ENCODE peak calls at places on chromosome 1, in six cellular contexts. One of them, this sample, is unnamed.

GRCh38 chr1:181469829-181470228 is 13.5 kb upstream of the CACNA1E start:
- DNase-seq in neuronal stem cell: no peak
- DNase-seq in H9: no peak
- DNase-seq in H1: no peak
- DNase-seq in mesenchymal stem cell: peak; percentile 10
- DNase-seq in IMR-90: peak; percentile 77
- DNase-seq in this sample: peak; percentile 73

GRCh38 chr1:98940680-98941079 is 64.0 kb downstream of the PLPPR5 start:
- DNase-seq in H1: no peak
- DNase-seq in IMR-90: peak; percentile 81
- DNase-seq in H9: no peak
- DNase-seq in neuronal stem cell: no peak
- DNase-seq in mesenchymal stem cell: no peak
- DNase-seq in this sample: no peak

GRCh38 chr1:247681288-247681897 is 1.9 kb upstream of the OR13G1 start:
- DNase-seq in neuronal stem cell: peak; percentile 63
- DNase-seq in IMR-90: peak; percentile 27
- DNase-seq in H1: peak; percentile 3
- DNase-seq in mesenchymal stem cell: peak; percentile 23
- DNase-seq in H9: peak; percentile 63
- DNase-seq in this sample: peak; percentile 11

GRCh38 chr1:245079021-245079609 is 75.7 kb upstream of the KIF26B start:
- DNase-seq in neuronal stem cell: no peak
- DNase-seq in H1: no peak
- DNase-seq in H9: no peak
- DNase-seq in IMR-90: peak; percentile 77
- DNase-seq in mesenchymal stem cell: peak; percentile 73
- DNase-seq in this sample: peak; percentile 82

GRCh38 chr1:80375662-80376061 is 1369.1 kb upstream of the ADGRL4 start:
- DNase-seq in H1: no peak
- DNase-seq in H9: no peak
- DNase-seq in neuronal stem cell: no peak
- DNase-seq in mesenchymal stem cell: peak; percentile 62
- DNase-seq in IMR-90: peak; percentile 89
- DNase-seq in this sample: peak; percentile 19

GRCh38 chr1:93080424-93080823 is 1.3 kb downstream of the MTF2 start:
- DNase-seq in neuronal stem cell: no peak
- DNase-seq in H9: no peak
- DNase-seq in IMR-90: peak; percentile 83
- DNase-seq in H1: no peak
- DNase-seq in mesenchymal stem cell: peak; percentile 76
- DNase-seq in this sample: peak; percentile 55

GRCh38 chr1:151968058-151968457 is 25.6 kb downstream of the S100A10 start:
- DNase-seq in mesenchymal stem cell: peak; percentile 57
- DNase-seq in neuronal stem cell: peak; percentile 23
- DNase-seq in IMR-90: peak; percentile 41
- DNase-seq in H9: peak; percentile 57
- DNase-seq in H1: no peak
- DNase-seq in this sample: peak; percentile 77

GRCh38 chr1:93525431-93525830 is 77.5 kb downstream of the FNBP1L start:
- DNase-seq in neuronal stem cell: no peak
- DNase-seq in H9: no peak
- DNase-seq in H1: no peak
- DNase-seq in IMR-90: no peak
- DNase-seq in mesenchymal stem cell: no peak
- DNase-seq in this sample: no peak

GRCh38 chr1:63261736-63262142 is 60.6 kb upstream of the FOXD3 start:
- DNase-seq in H9: no peak
- DNase-seq in H1: no peak
- DNase-seq in mesenchymal stem cell: no peak
- DNase-seq in neuronal stem cell: no peak
- DNase-seq in IMR-90: no peak
- DNase-seq in this sample: no peak

GRCh38 chr1:160954158-160955104 is at the start of gene ITLN2:
- DNase-seq in neuronal stem cell: peak; percentile 48
- DNase-seq in H9: peak; percentile 86
- DNase-seq in H1: no peak
- DNase-seq in IMR-90: peak; percentile 14
- DNase-seq in mesenchymal stem cell: peak; percentile 49
- DNase-seq in this sample: peak; percentile 61

DNA sequence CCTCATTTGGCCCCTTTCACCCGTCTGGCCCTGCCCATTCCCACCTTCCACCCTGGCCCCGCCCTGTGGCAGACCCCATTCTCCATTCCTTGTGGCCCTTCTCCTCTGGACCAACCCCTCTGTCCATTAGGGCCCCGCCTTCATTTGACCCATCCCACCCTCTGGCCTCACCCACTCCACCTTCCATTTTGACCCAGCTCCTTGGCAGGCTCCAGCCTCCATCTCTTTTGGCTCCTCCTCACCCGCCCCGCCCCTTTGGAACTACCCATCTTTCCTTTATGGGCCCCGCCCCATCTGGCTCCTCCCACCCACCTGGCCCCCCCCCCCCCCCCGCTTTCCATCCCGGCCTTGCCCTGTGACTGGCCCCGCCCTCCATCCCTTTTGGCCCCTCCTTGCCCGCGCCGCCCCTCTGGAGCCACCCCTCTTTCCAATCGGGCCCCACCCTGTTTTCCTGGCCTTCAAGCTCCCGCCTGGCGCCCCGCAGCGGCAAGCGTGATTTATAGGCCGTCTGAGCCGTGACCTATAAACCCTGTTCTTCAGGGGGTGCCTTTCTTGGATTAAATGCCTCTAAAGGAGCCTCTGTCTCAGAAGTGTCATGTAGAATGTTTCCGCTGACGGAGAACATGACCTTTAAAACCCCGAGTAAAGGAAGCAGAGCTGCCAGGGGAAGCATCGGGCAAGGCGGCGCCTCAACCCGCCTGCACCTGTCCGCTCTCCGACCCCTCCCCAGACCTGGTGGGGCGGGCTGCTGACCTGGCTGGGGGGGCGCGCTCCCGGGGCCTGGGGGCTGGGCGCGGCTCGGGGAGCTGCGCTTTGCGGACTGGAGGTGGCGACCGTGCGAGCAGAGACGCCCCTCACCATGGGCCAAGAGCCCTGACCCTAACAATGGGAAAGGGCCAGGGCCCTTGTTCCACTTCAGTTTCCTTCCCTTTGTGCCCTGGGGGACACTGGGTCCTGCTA is 178.0 kb downstream of the CAMTA1 start:
- DNase-seq in neuronal stem cell: peak; percentile 97
- DNase-seq in mesenchymal stem cell: peak; percentile 81
- DNase-seq in IMR-90: no peak
- DNase-seq in H1: peak; percentile 99
- DNase-seq in H9: peak; percentile 99
- DNase-seq in this sample: no peak
- H3K18ac ChIP-seq in neuronal stem cell: peak overlapping the region; percentile 9
- H3K18ac ChIP-seq in mesenchymal stem cell: no peak overlapping the region
- H3K18ac ChIP-seq in IMR-90: no peak overlapping the region
- H3K18ac ChIP-seq in H1: peak overlapping the region; percentile 48
- H3K18ac ChIP-seq in H9: no peak overlapping the region
- H3K18ac ChIP-seq in this sample: no peak overlapping the region

GRCh38 chr1:197081117-197081753 is 14.2 kb upstream of the F13B start:
- DNase-seq in H9: no peak
- DNase-seq in IMR-90: no peak
- DNase-seq in neuronal stem cell: no peak
- DNase-seq in H1: no peak
- DNase-seq in mesenchymal stem cell: no peak
- DNase-seq in this sample: no peak
- H4K91ac ChIP-seq in H9: no peak overlapping the region
- H4K91ac ChIP-seq in IMR-90: no peak overlapping the region
- H4K91ac ChIP-seq in neuronal stem cell: no peak overlapping the region
- H4K91ac ChIP-seq in H1: no peak overlapping the region
- H4K91ac ChIP-seq in mesenchymal stem cell: no peak overlapping the region
- H4K91ac ChIP-seq in this sample: no peak overlapping the region

GRCh38 chr1:54362881-54363340 is 43.3 kb downstream of the SSBP3 start:
- DNase-seq in H1: no peak
- DNase-seq in IMR-90: peak; percentile 33
- DNase-seq in H9: no peak
- DNase-seq in mesenchymal stem cell: peak; percentile 51
- DNase-seq in neuronal stem cell: no peak
- DNase-seq in this sample: no peak

GRCh38 chr1:54363925-54364324 is 42.3 kb downstream of the SSBP3 start:
- DNase-seq in H9: no peak
- DNase-seq in mesenchymal stem cell: no peak
- DNase-seq in neuronal stem cell: no peak
- DNase-seq in IMR-90: no peak
- DNase-seq in H1: no peak
- DNase-seq in this sample: no peak

GRCh38 chr1:54365020-54365797 is 41.0 kb downstream of the SSBP3 start:
- DNase-seq in H1: no peak
- DNase-seq in H9: no peak
- DNase-seq in neuronal stem cell: no peak
- DNase-seq in mesenchymal stem cell: no peak
- DNase-seq in IMR-90: no peak
- DNase-seq in this sample: no peak

GRCh38 chr1:54365847-54366246 is 40.3 kb downstream of the SSBP3 start:
- DNase-seq in mesenchymal stem cell: no peak
- DNase-seq in H1: no peak
- DNase-seq in IMR-90: no peak
- DNase-seq in neuronal stem cell: no peak
- DNase-seq in H9: no peak
- DNase-seq in this sample: no peak

DNA sequence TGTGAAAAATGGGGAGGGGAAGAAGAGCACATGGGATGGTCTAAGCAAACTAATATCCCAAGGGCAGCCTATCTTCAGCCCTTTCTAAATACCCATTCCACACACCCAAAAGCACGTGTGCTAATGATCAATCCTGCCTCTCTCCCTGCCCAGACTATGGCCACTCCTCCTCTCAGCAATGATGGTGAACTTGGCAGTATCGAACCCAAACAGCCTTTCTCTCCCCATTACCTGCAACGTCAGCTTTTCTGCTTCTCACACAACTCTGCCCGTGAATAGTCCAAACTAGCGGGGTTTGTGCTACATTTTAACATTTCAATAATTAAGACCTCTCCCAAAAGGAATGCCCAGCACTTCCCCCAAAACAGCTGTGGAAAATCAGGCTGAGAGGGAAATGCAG is 41.6 kb downstream of the SSBP3 start:
- DNase-seq in IMR-90: no peak
- DNase-seq in H9: no peak
- DNase-seq in H1: no peak
- DNase-seq in mesenchymal stem cell: no peak
- DNase-seq in neuronal stem cell: no peak
- DNase-seq in this sample: no peak
- H3K79me1 ChIP-seq in IMR-90: peaks cover 60% of the 10 kb centered on the region
- H3K79me1 ChIP-seq in H9: peaks cover 12% of the 10 kb centered on the region
- H3K79me1 ChIP-seq in H1: peaks cover 15% of the 10 kb centered on the region
- H3K79me1 ChIP-seq in mesenchymal stem cell: peaks cover 24% of the 10 kb centered on the region
- H3K79me1 ChIP-seq in neuronal stem cell: peaks cover 3% of the 10 kb centered on the region
- H3K79me1 ChIP-seq in this sample: no peaks in the 10 kb centered on the region

GRCh38 chr1:94819945-94820746 is at the start of gene SLC44A3:
- DNase-seq in IMR-90: peak; percentile 24
- DNase-seq in H1: peak; percentile 17
- DNase-seq in mesenchymal stem cell: peak; percentile 69
- DNase-seq in neuronal stem cell: peak; percentile 51
- DNase-seq in H9: peak; percentile 75
- DNase-seq in this sample: peak; percentile 27

GRCh38 chr1:94821636-94822305 is 1.6 kb downstream of the SLC44A3 start:
- DNase-seq in neuronal stem cell: no peak
- DNase-seq in mesenchymal stem cell: no peak
- DNase-seq in IMR-90: no peak
- DNase-seq in H1: no peak
- DNase-seq in H9: no peak
- DNase-seq in this sample: no peak

GRCh38 chr1:94820918-94821317 is 761 bp downstream of the SLC44A3 start:
- DNase-seq in IMR-90: no peak
- DNase-seq in mesenchymal stem cell: peak; percentile 34
- DNase-seq in H1: no peak
- DNase-seq in H9: no peak
- DNase-seq in neuronal stem cell: no peak
- DNase-seq in this sample: no peak

GRCh38 chr1:94817697-94818096 is 2.5 kb upstream of the SLC44A3 start:
- DNase-seq in H9: no peak
- DNase-seq in mesenchymal stem cell: no peak
- DNase-seq in neuronal stem cell: no peak
- DNase-seq in H1: no peak
- DNase-seq in IMR-90: no peak
- DNase-seq in this sample: no peak

GRCh38 chr1:94819584-94819944 is 593 bp upstream of the SLC44A3 start:
- DNase-seq in mesenchymal stem cell: no peak
- DNase-seq in IMR-90: no peak
- DNase-seq in neuronal stem cell: no peak
- DNase-seq in H9: no peak
- DNase-seq in H1: no peak
- DNase-seq in this sample: no peak
- H3K18ac ChIP-seq in mesenchymal stem cell: peak overlapping the region; percentile 93
- H3K18ac ChIP-seq in IMR-90: peak overlapping the region; percentile 10
- H3K18ac ChIP-seq in neuronal stem cell: peak overlapping the region; percentile 97
- H3K18ac ChIP-seq in H9: peak overlapping the region; percentile 59
- H3K18ac ChIP-seq in H1: peak overlapping the region; percentile 49
- H3K18ac ChIP-seq in this sample: peak overlapping the region; percentile 48

GRCh38 chr1:188237573-188238353 is 1409.0 kb downstream of the PLA2G4A start:
- DNase-seq in neuronal stem cell: no peak
- DNase-seq in IMR-90: peak; percentile 59
- DNase-seq in mesenchymal stem cell: no peak
- DNase-seq in H9: no peak
- DNase-seq in H1: no peak
- DNase-seq in this sample: peak; percentile 57
- H4K91ac ChIP-seq in neuronal stem cell: no peak overlapping the region
- H4K91ac ChIP-seq in IMR-90: no peak overlapping the region
- H4K91ac ChIP-seq in mesenchymal stem cell: no peak overlapping the region
- H4K91ac ChIP-seq in H9: no peak overlapping the region
- H4K91ac ChIP-seq in H1: no peak overlapping the region
- H4K91ac ChIP-seq in this sample: no peak overlapping the region

GRCh38 chr1:54325705-54326461 is 80.3 kb downstream of the SSBP3 start:
- DNase-seq in mesenchymal stem cell: no peak
- DNase-seq in H1: no peak
- DNase-seq in H9: no peak
- DNase-seq in neuronal stem cell: no peak
- DNase-seq in IMR-90: no peak
- DNase-seq in this sample: no peak
- H3K79me1 ChIP-seq in mesenchymal stem cell: peaks cover 54% of the 10 kb centered on the region
- H3K79me1 ChIP-seq in H1: peaks cover 45% of the 10 kb centered on the region
- H3K79me1 ChIP-seq in H9: peaks cover 13% of the 10 kb centered on the region
- H3K79me1 ChIP-seq in neuronal stem cell: peaks cover 3% of the 10 kb centered on the region
- H3K79me1 ChIP-seq in IMR-90: peaks cover 56% of the 10 kb centered on the region
- H3K79me1 ChIP-seq in this sample: peaks cover 5% of the 10 kb centered on the region

This sample was measured in trophoblast cell.